ENCODE peak calls at places on chromosomes 11 and 22, in ten cellular contexts. V, Q, A, I, E, N, R, Z, M and F are unnamed samples. For H3K9me3, the result is how much of the 10 kb centered on the place peaks cover.

GRCh38 chr11:72924568-72925190 is 110.5 kb downstream of the ATG16L2 start:
- DNase-seq in V (no peak), Q (peak), A (no peak), I (no peak), E (no peak), N (peak), R (peak), Z (no peak), M (peak), F (no peak)

GRCh38 chr22:24107668-24108067 is 73.6 kb upstream of the SUSD2 start:
- DNase-seq in V (no peak), Q (peak), A (no peak), I (no peak), E (no peak), N (peak), R (no peak), Z (peak), M (no peak), F (no peak)

GRCh38 chr11:86396403-86396802 is 21.7 kb downstream of the CCDC81 start:
- DNase-seq in V (no peak), Q (peak), A (no peak), I (no peak), E (no peak), N (peak), R (no peak), Z (no peak), M (peak), F (no peak)

GRCh38 chr11:116605543-116605942 is 167.2 kb downstream of the BUD13 start:
- DNase-seq in V (no peak), Q (no peak), A (no peak), I (peak), E (peak), N (peak), R (peak), Z (no peak), M (no peak), F (no peak)

GRCh38 chr11:70806461-70807194 is 408.3 kb downstream of the CTTN start:
- DNase-seq in V (no peak), Q (no peak), A (no peak), I (no peak), E (no peak), N (no peak), R (no peak), Z (no peak), M (no peak), F (no peak)

GRCh38 chr11:131909426-131910200 is 539.2 kb downstream of the NTM start:
- DNase-seq in V (no peak), Q (no peak), A (no peak), I (no peak), E (no peak), N (peak), R (no peak), Z (no peak), M (no peak), F (no peak)

GRCh38 chr22:37279469-37279868 is 2.8 kb upstream of the CYTH4 start:
- DNase-seq in V (no peak), Q (no peak), A (no peak), I (no peak), E (peak), N (peak), R (no peak), Z (peak), M (no peak), F (no peak)

GRCh38 chr11:119714590-119714989 is 14.4 kb downstream of the NECTIN1 start:
- DNase-seq in V (no peak), Q (no peak), A (no peak), I (no peak), E (no peak), N (no peak), R (no peak), Z (no peak), M (no peak), F (no peak)

GRCh38 chr11:11856638-11857037 is 14.9 kb downstream of the USP47 start:
- DNase-seq in V (peak), Q (no peak), A (no peak), I (no peak), E (no peak), N (no peak), R (no peak), Z (no peak), M (no peak), F (no peak)

GRCh38 chr22:47351836-47352579 is 589.6 kb downstream of the TBC1D22A start:
- DNase-seq in V (no peak), Q (no peak), A (no peak), I (no peak), E (no peak), N (no peak), R (no peak), Z (no peak), M (no peak), F (no peak)
- H3K9me3 ChIP-seq in V (under half), Q (under half), A (under half), I (half or more), E (under half), N (under half), R (under half), Z (under half), M (under half), F (under half)

GRCh38 chr11:34897171-34897870 is 18.9 kb downstream of the APIP start:
- DNase-seq in V (no peak), Q (no peak), A (no peak), I (no peak), E (no peak), N (no peak), R (no peak), Z (no peak), M (no peak), F (no peak)

GRCh38 chr11:34898474-34898873 is 17.7 kb downstream of the APIP start:
- DNase-seq in V (no peak), Q (no peak), A (no peak), I (no peak), E (no peak), N (no peak), R (no peak), Z (no peak), M (no peak), F (no peak)

GRCh38 chr11:34904421-34904950 is 11.7 kb downstream of the APIP start:
- DNase-seq in V (no peak), Q (no peak), A (no peak), I (no peak), E (no peak), N (no peak), R (no peak), Z (no peak), M (no peak), F (no peak)

DNA sequence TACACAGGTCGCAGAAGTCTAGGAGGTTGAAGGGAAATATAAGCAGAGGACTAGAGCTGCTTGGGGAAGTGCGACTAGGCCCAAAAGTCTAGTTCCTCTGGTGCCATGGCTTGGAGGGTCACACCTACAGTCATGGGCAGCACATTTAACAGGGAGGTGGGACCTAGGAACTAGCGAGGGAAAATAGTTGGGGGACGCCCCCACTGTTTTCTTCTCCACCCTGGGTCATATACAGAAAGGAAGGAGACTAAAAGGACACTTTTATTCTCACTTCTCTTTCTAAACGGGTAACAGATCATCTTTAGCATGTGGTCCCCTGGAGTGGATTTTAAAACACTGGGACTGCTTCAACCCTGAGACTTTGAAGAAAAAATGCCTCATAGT is 16.6 kb downstream of the APIP start:
- DNase-seq in V (no peak), Q (no peak), A (no peak), I (no peak), E (peak), N (no peak), R (no peak), Z (no peak), M (no peak), F (no peak)
- H3K9me3 ChIP-seq in V (under half), Q (under half), A (under half), I (under half), E (under half), N (under half), R (under half), Z (under half), M (under half), F (under half)

GRCh38 chr22:48319321-48320047 is 1508.2 kb downstream of the BRD1 start:
- DNase-seq in V (no peak), Q (no peak), A (no peak), I (no peak), E (no peak), N (no peak), R (no peak), Z (peak), M (no peak), F (no peak)

GRCh38 chr22:48316245-48316875 is 1511.3 kb downstream of the BRD1 start:
- DNase-seq in V (no peak), Q (no peak), A (peak), I (peak), E (no peak), N (no peak), R (no peak), Z (peak), M (no peak), F (no peak)

GRCh38 chr22:48316876-48317250 is 1510.8 kb downstream of the BRD1 start:
- DNase-seq in V (no peak), Q (no peak), A (peak), I (peak), E (no peak), N (no peak), R (no peak), Z (peak), M (no peak), F (no peak)

GRCh38 chr22:48318575-48319320 is 1508.9 kb downstream of the BRD1 start:
- DNase-seq in V (no peak), Q (no peak), A (peak), I (no peak), E (no peak), N (no peak), R (no peak), Z (peak), M (no peak), F (no peak)

GRCh38 chr22:48318173-48318572 is 1509.5 kb downstream of the BRD1 start:
- DNase-seq in V (no peak), Q (no peak), A (no peak), I (no peak), E (no peak), N (no peak), R (no peak), Z (peak), M (no peak), F (no peak)
- H3K9me3 ChIP-seq in V (under half), Q (under half), A (under half), I (under half), E (under half), N (under half), R (under half), Z (under half), M (under half), F (under half)

DNA sequence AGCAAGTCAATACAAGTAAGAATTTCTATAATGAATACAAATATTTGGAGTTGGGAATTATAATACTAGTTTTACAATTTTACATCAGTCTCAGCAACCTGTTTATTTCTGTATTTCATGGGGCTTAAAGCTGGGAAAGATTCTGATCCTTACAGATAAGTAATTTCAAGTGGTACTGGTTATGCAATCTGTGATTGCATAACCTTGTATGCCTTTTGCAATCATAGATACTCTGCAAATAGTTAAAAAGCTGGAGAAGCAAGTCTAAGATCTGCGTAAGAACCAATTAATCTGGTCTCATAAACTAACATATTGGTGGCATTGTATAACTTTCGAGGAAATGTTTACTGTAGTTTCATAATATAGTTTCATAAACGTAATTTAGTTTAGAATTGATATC is 198.3 kb upstream of the PGR start:
- DNase-seq in V (no peak), Q (peak), A (no peak), I (no peak), E (no peak), N (peak), R (no peak), Z (no peak), M (peak), F (no peak)
- H3K9me3 ChIP-seq in V (under half), Q (under half), A (under half), I (under half), E (under half), N (under half), R (under half), Z (under half), M (under half), F (under half)

DNA sequence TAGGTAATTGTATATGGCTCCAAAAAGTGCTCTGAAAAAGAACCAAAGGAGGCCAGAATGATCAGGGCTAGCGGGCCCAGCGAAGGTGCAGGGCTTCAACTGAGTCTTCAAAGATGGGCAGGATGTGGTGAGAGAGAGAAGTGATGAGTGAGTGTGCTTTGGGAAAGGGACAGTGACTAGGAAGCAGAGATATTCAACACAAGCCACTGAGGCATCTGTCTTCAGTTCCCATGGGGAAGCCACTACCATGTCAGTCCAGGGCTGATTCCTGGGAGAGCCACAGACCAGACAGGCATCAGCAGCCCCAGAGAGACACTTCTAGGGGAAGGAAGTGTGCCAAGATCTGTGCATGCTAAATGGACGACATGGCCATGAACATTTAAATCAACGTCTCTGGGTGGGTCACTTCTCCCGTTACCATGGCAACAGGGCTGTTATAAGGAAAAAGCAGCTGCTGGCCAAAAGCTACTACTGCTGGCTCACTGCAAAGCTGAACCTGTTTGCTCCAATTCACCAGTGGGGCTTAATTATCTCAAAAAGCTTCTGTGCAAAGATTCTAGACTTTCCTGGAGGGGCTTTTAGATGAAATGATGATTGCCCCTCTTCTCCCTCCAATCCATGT is 28.5 kb downstream of the P4HA3 start:
- DNase-seq in V (no peak), Q (peak), A (no peak), I (no peak), E (peak), N (peak), R (no peak), Z (no peak), M (no peak), F (no peak)
- H3K9me3 ChIP-seq in V (under half), Q (under half), A (under half), I (under half), E (under half), N (under half), R (under half), Z (under half), M (under half), F (under half)

GRCh38 chr22:47444746-47445065 is 682.3 kb downstream of the TBC1D22A start:
- DNase-seq in V (no peak), Q (no peak), A (no peak), I (no peak), E (no peak), N (no peak), R (no peak), Z (no peak), M (no peak), F (no peak)

GRCh38 chr22:47445212-47445611 is 682.8 kb downstream of the TBC1D22A start:
- DNase-seq in V (no peak), Q (no peak), A (no peak), I (no peak), E (no peak), N (no peak), R (no peak), Z (no peak), M (no peak), F (no peak)

GRCh38 chr22:47442821-47443220 is 680.4 kb downstream of the TBC1D22A start:
- DNase-seq in V (no peak), Q (no peak), A (no peak), I (no peak), E (no peak), N (no peak), R (no peak), Z (no peak), M (no peak), F (no peak)

GRCh38 chr22:47445716-47446290 is 683.4 kb downstream of the TBC1D22A start:
- DNase-seq in V (no peak), Q (no peak), A (no peak), I (no peak), E (no peak), N (no peak), R (no peak), Z (no peak), M (no peak), F (no peak)

GRCh38 chr22:47443836-47444745 is 681.6 kb downstream of the TBC1D22A start:
- DNase-seq in V (no peak), Q (no peak), A (no peak), I (no peak), E (no peak), N (no peak), R (no peak), Z (no peak), M (no peak), F (no peak)
- H3K9me3 ChIP-seq in V (under half), Q (under half), A (under half), I (half or more), E (under half), N (half or more), R (under half), Z (under half), M (under half), F (under half)

DNA sequence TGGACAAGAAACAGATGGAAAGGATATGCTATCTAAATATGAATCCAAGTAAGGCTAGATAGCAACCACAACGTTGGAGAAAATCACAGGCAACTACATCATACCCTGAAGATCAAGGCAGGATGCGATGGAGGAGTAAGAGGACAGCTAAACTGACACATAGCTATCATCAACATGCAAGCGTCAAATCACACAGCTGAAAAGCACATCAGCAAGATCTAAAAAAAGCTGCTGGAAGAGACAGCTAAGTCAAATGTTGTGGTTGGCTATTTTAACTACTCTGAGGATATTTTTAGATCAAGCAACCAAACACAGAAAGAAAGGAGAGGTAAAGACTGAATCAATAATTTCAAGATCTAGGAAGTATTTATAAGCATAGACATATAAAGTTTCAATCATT is 466.9 kb downstream of the BRD1 start:
- DNase-seq in V (no peak), Q (no peak), A (no peak), I (no peak), E (no peak), N (no peak), R (no peak), Z (no peak), M (no peak), F (no peak)
- H3K9me3 ChIP-seq in V (under half), Q (under half), A (under half), I (under half), E (under half), N (under half), R (under half), Z (under half), M (under half), F (under half)

DNA sequence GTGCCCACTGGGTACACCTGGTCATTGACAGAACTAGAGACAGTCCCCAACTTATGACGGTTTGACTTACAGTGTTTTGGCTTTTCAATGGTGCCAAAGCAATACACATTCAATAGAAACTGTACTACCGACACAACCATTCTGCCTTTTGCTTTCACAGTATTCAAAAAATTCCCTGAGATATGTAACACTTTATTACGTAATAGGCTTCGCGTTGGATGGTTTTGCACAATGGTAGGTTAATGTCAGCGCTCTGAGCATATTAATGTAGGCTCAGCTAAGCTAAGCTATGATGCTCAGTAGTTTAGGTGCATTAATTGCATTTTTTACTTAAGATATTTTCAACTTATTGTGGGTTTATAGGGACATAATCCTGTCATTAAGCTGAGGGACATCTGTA is 105.1 kb upstream of the B3GAT1 start:
- DNase-seq in V (no peak), Q (no peak), A (no peak), I (no peak), E (no peak), N (no peak), R (no peak), Z (no peak), M (no peak), F (no peak)
- H3K9me3 ChIP-seq in V (under half), Q (under half), A (under half), I (under half), E (under half), N (half or more), R (under half), Z (under half), M (under half), F (under half)

DNA sequence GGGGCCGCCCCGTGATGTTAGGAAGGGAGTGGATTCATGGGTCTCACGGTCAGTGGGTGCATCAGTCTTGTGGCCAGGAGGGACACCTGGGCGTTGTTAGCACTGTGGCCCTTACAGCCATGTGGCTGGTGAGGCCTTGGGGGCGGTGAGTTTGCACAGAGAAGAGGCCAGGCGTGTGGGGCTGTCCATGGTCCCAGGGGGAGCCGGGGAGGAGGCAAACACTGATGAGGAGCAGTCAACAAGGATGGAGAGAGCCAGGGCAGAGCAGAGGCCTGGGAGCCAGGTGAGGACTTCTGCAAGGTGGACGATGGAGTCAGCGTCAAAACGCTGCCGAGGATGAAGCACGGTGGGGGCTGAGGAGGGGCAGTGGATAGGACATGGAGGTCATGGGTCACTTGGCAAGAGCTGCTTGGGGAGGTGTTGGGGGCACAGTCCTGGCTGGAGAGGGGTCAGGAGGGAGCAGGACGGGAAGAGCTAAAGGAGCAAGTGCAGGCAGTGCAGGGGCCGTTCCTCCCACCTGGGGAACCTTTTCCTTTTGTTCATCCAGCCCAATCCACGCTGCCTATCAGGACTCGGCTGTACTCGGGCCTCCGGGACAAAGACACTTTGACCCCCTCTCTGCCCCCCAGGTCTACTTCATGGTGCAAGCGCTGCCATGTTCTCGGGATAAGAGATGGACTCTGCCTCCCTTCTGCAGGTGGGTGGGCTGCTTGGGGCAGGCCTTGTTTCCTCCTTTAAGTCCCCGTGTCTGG is 801.1 kb downstream of the TBC1D22A start:
- DNase-seq in V (no peak), Q (no peak), A (no peak), I (no peak), E (no peak), N (no peak), R (no peak), Z (no peak), M (no peak), F (no peak)
- H3K9me3 ChIP-seq in V (under half), Q (under half), A (under half), I (half or more), E (under half), N (under half), R (under half), Z (under half), M (under half), F (under half)